ENCODE peak calls at places on chromosomes 6 and 20, in four cellular contexts. U is fibroblast of lung, D is breast epithelium, O is neural crest cell. V is an unnamed sample.

GRCh38 chr20:4060054-4060795 is 44.9 kb upstream of the RNF24 start:
- DNase-seq in O (no peak), U (no peak), D (peak), V (no peak)

GRCh38 chr20:1761116-1761515 is 103.5 kb upstream of the SIRPG start:
- DNase-seq in D (no peak), O (no peak), U (peak), V (no peak)

GRCh38 chr20:46282669-46283068 is 25.6 kb downstream of the CDH22 start:
- DNase-seq in O (no peak), D (no peak), U (no peak), V (no peak)

GRCh38 chr6:124822118-124822746 is 140.0 kb upstream of the RNF217 start:
- DNase-seq in O (no peak), D (no peak), U (no peak), V (no peak)

GRCh38 chr6:33752139-33753015 is 5.7 kb upstream of the IP6K3 start:
- DNase-seq in O (no peak), D (no peak), U (no peak), V (no peak)

GRCh38 chr6:35497571-35498406 is 910 bp upstream of the TEAD3 start:
- DNase-seq in U (peak), O (peak), D (peak), V (peak)

GRCh38 chr6:142933701-142934100 is 11.3 kb downstream of the HIVEP2 start:
- DNase-seq in D (no peak), U (no peak), O (no peak), V (no peak)

GRCh38 chr6:25017932-25018581 is 82.3 kb upstream of the RIPOR2 start:
- DNase-seq in O (peak), D (peak), U (peak), V (no peak)

GRCh38 chr6:155493694-155494143 is 38.1 kb upstream of the NOX3 start:
- DNase-seq in U (peak), D (peak), O (no peak), V (no peak)

GRCh38 chr6:158531970-158532369 is 27.9 kb upstream of the TMEM181 start:
- DNase-seq in U (no peak), D (no peak), O (no peak), V (no peak)

GRCh38 chr6:79070206-79070825 is 7.7 kb downstream of the PHIP start:
- DNase-seq in D (no peak), U (peak), O (no peak), V (no peak)

GRCh38 chr6:72787521-72788031 is 165.7 kb downstream of the KCNQ5 start:
- DNase-seq in O (no peak), U (peak), D (no peak), V (no peak)

GRCh38 chr6:123640567-123641187 is 3.9 kb upstream of the TRDN start:
- DNase-seq in O (no peak), U (no peak), D (no peak), V (no peak)

GRCh38 chr20:32797160-32797468 is 22.6 kb upstream of the MAPRE1 start:
- DNase-seq in U (no peak), D (no peak), O (no peak), V (no peak)

GRCh38 chr6:14873781-14874446 is 372.0 kb upstream of the JARID2 start:
- DNase-seq in D (no peak), U (no peak), O (no peak), V (no peak)

GRCh38 chr6:129774697-129775447 is 64.9 kb upstream of the ARHGAP18 start:
- DNase-seq in O (peak), D (no peak), U (peak), V (no peak)

GRCh38 chr6:121596441-121596840 is 161.0 kb downstream of the GJA1 start:
- DNase-seq in D (no peak), O (no peak), U (peak), V (no peak)

GRCh38 chr6:28893172-28893799 is 30.5 kb downstream of the TRIM27 start:
- DNase-seq in D (no peak), O (no peak), U (no peak), V (no peak)

GRCh38 chr6:12196326-12196936 is 93.7 kb upstream of the EDN1 start:
- DNase-seq in D (no peak), U (peak), O (no peak), V (no peak)

GRCh38 chr6:17115251-17116089 is 13.6 kb downstream of the STMND1 start:
- DNase-seq in D (no peak), U (peak), O (no peak), V (no peak)

GRCh38 chr6:63773200-63773599 is 137.6 kb downstream of the PHF3 start:
- DNase-seq in O (no peak), U (no peak), D (no peak), V (no peak)

GRCh38 chr6:30696432-30696831 is 5.6 kb upstream of the NRM start:
- DNase-seq in D (no peak), U (no peak), O (no peak), V (no peak)

GRCh38 chr20:33994624-33994913 is 858 bp downstream of the RALY start:
- DNase-seq in D (no peak), O (no peak), U (no peak), V (no peak)

GRCh38 chr20:1945134-1945618 is 48.7 kb downstream of the PDYN start:
- DNase-seq in D (peak), O (no peak), U (no peak), V (no peak)

GRCh38 chr6:148997863-148998262 is 251.0 kb downstream of the UST start:
- DNase-seq in U (peak), O (no peak), D (no peak), V (no peak)

GRCh38 chr6:68527691-68528090 is 107.4 kb upstream of the ADGRB3 start:
- DNase-seq in D (no peak), O (no peak), U (no peak), V (no peak)

GRCh38 chr6:145948878-145949613 is 15.1 kb downstream of the SHPRH start:
- DNase-seq in O (no peak), U (no peak), D (no peak), V (no peak)

GRCh38 chr20:37535443-37536132 is 7.9 kb upstream of the BLCAP start:
- DNase-seq in D (no peak), O (no peak), U (no peak), V (no peak)

GRCh38 chr6:25354078-25354940 is 75.1 kb downstream of the CARMIL1 start:
- DNase-seq in O (no peak), D (no peak), U (peak), V (no peak)

GRCh38 chr6:61977951-61978350 is 308.1 kb downstream of the KHDRBS2 start:
- DNase-seq in D (no peak), U (no peak), O (no peak), V (no peak)

GRCh38 chr6:166707045-166707444 is 80.0 kb upstream of the RPS6KA2 start:
- DNase-seq in D (no peak), U (peak), O (peak), V (no peak)

GRCh38 chr20:11261533-11262000 is 587.8 kb upstream of the JAG1 start:
- DNase-seq in U (peak), O (no peak), D (no peak), V (no peak)

GRCh38 chr20:17215167-17215566 is 11.7 kb upstream of the PCSK2 start:
- DNase-seq in O (no peak), U (no peak), D (no peak), V (no peak)

GRCh38 chr20:14199111-14199510 is 138.3 kb downstream of the FLRT3 start:
- DNase-seq in U (peak), D (no peak), O (no peak), V (no peak)

GRCh38 chr20:14197097-14197496 is 140.3 kb downstream of the FLRT3 start:
- DNase-seq in D (no peak), O (no peak), U (peak), V (no peak)

GRCh38 chr20:14193885-14194284 is 143.5 kb downstream of the FLRT3 start:
- DNase-seq in O (no peak), U (no peak), D (no peak), V (no peak)

GRCh38 chr20:14193443-14193842 is 144.0 kb downstream of the FLRT3 start:
- DNase-seq in O (no peak), D (no peak), U (no peak), V (no peak)

DNA sequence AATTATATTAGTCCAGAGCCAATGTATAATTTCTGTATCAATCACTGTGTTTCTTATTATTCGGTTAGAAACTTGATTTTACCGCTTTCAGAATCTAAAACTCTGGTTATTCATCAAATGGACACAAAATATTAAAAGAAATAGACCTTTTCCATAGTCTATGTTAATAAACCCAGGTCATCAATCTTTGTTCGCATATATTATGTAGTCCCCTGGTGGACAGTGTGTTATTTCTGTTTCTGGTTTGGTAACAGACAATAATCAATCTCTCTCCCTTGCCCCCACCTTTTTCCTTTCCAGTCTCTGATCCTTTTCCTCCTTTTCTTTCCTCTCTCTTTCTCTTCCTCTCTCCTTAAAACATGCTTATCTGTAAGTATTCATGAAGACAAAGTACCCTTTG is 139.0 kb downstream of the FLRT3 start:
- DNase-seq in U (no peak), O (no peak), D (no peak), V (no peak)
- TF ChIP-seq CTCF in U (no peak), O (no peak), D (no peak), V (no peak)

DNA sequence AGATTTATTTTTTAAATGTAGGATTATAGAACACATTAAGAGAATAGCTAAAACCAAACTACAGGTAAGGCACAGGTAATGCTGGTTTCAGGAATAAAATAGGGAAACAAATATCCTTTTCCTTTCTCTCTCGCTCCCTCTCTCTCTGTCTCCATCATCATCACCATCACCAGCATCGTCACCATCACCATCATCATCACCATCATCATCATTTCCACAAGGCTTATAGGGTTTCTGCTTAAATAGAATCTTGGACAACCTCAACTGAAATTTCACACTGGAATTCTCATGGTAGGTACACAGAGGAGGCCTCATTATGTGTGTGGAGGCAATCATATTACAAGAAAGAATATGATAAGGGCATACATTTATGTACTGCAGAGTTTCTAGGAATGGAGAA is 823.6 kb downstream of the MAFB start:
- DNase-seq in U (no peak), O (no peak), D (no peak), V (no peak)
- TF ChIP-seq CTCF in U (no peak), O (no peak), D (no peak), V (no peak)

DNA sequence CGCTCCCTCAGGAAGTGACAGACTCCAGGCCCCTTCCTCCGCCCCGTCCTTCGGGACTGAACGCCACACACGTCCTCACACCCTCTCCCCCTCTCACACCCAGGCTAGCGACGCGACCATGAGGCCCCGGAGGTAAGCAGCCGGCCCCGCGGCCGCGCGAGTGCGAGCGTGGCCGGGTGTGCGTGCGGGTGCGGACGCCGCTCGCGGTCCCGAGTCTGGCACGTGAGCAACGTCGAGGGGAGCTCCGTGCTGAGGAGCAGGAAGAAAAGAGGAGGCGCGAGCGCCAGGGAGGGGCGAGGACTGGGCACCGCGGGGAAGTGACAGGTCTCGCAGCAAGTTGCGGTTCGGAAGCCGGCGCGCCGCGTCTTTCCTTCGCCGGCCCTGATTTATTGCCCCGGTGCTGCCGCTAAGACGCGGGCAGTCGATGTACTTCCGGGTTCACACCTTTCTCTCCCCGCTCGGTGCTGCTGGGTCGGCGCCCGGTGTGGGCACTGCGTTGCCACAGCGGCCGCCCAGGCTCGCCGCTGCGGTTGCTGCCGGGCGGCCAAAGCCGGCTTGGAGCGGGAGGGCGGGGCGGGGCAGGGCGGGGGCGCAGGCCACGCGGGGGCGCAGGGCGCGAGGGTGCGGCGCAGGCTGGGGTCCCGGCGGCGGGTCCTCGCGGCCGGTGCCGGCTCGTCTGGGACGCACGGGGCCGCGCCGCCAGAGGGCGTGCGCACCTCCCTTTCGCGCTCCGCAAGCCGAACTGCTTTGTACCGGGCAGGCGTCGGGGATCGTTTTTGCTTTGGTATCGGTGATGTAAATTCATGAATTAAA is 15.8 kb upstream of the LIN28B start:
- DNase-seq in D (no peak), O (peak), U (peak), V (no peak)
- TF ChIP-seq CTCF in D (no peak), O (peak), U (peak), V (no peak)

GRCh38 chr6:6494677-6495076 is 93.8 kb upstream of the LY86 start:
- DNase-seq in U (no peak), D (no peak), O (peak), V (peak)
- TF ChIP-seq CTCF in U (no peak), D (no peak), O (peak), V (no peak)